ENCODE peak calls at places on chromosomes 6 and 20, in eight cellular contexts. One of them, this sample, is unnamed.
A peak's percentile ranks its signal among the peaks of the same experiment; 100 is the strongest.

GRCh38 chr6:119742188-119742803 is 392.7 kb upstream of the MAN1A1 start:
- DNase-seq in HCT116: peak; percentile 53
- DNase-seq in transverse colon: peak; percentile 65
- DNase-seq in endothelial cell of umbilical vein: peak; percentile 42
- DNase-seq in tibial nerve: peak; percentile 56
- DNase-seq in heart left ventricle: peak; percentile 70
- DNase-seq in adrenal gland: peak; percentile 73
- DNase-seq in A549: no peak
- DNase-seq in this sample: peak; percentile 66

GRCh38 chr6:13013681-13014550 is 297.3 kb downstream of the PHACTR1 start:
- DNase-seq in A549: no peak
- DNase-seq in endothelial cell of umbilical vein: peak; percentile 19
- DNase-seq in tibial nerve: no peak
- DNase-seq in heart left ventricle: peak; percentile 28
- DNase-seq in transverse colon: no peak
- DNase-seq in adrenal gland: no peak
- DNase-seq in HCT116: no peak
- DNase-seq in this sample: no peak

GRCh38 chr6:39416026-39416425 is 93.5 kb upstream of the KCNK16 start:
- DNase-seq in tibial nerve: no peak
- DNase-seq in A549: no peak
- DNase-seq in HCT116: no peak
- DNase-seq in transverse colon: no peak
- DNase-seq in endothelial cell of umbilical vein: no peak
- DNase-seq in heart left ventricle: no peak
- DNase-seq in adrenal gland: no peak
- DNase-seq in this sample: no peak

GRCh38 chr20:44692932-44693476 is 22.2 kb upstream of the CCN5 start:
- DNase-seq in endothelial cell of umbilical vein: peak; percentile 98
- DNase-seq in transverse colon: peak; percentile 22
- DNase-seq in tibial nerve: peak; percentile 71
- DNase-seq in A549: peak; percentile 92
- DNase-seq in heart left ventricle: peak; percentile 84
- DNase-seq in HCT116: peak; percentile 71
- DNase-seq in adrenal gland: peak; percentile 92
- DNase-seq in this sample: peak; percentile 28

GRCh38 chr6:20319520-20320357 is 81.9 kb upstream of the E2F3 start:
- DNase-seq in A549: no peak
- DNase-seq in transverse colon: peak; percentile 63
- DNase-seq in adrenal gland: peak; percentile 27
- DNase-seq in tibial nerve: no peak
- DNase-seq in heart left ventricle: peak; percentile 48
- DNase-seq in endothelial cell of umbilical vein: no peak
- DNase-seq in HCT116: no peak
- DNase-seq in this sample: no peak

GRCh38 chr20:50892394-50892793 is 38.8 kb downstream of the ADNP start:
- DNase-seq in tibial nerve: no peak
- DNase-seq in heart left ventricle: no peak
- DNase-seq in adrenal gland: no peak
- DNase-seq in transverse colon: no peak
- DNase-seq in A549: no peak
- DNase-seq in HCT116: no peak
- DNase-seq in endothelial cell of umbilical vein: no peak
- DNase-seq in this sample: no peak

GRCh38 chr6:158327216-158327615 is 15.0 kb downstream of the TULP4 start:
- DNase-seq in adrenal gland: no peak
- DNase-seq in transverse colon: no peak
- DNase-seq in heart left ventricle: no peak
- DNase-seq in endothelial cell of umbilical vein: peak; percentile 51
- DNase-seq in A549: no peak
- DNase-seq in tibial nerve: no peak
- DNase-seq in HCT116: no peak
- DNase-seq in this sample: no peak

GRCh38 chr6:18211338-18211737 is 53.0 kb downstream of the DEK start:
- DNase-seq in transverse colon: no peak
- DNase-seq in tibial nerve: no peak
- DNase-seq in HCT116: no peak
- DNase-seq in endothelial cell of umbilical vein: no peak
- DNase-seq in A549: no peak
- DNase-seq in heart left ventricle: no peak
- DNase-seq in adrenal gland: no peak
- DNase-seq in this sample: no peak

GRCh38 chr6:116564921-116565872 is 6.1 kb upstream of the RWDD1 start:
- DNase-seq in endothelial cell of umbilical vein: peak; percentile 17
- DNase-seq in tibial nerve: no peak
- DNase-seq in heart left ventricle: peak; percentile 42
- DNase-seq in adrenal gland: peak; percentile 13
- DNase-seq in HCT116: no peak
- DNase-seq in transverse colon: no peak
- DNase-seq in A549: no peak
- DNase-seq in this sample: peak; percentile 27

GRCh38 chr6:84762220-84762940 is 2.0 kb downstream of the TBX18 start:
- DNase-seq in adrenal gland: no peak
- DNase-seq in tibial nerve: peak; percentile 18
- DNase-seq in transverse colon: no peak
- DNase-seq in heart left ventricle: peak; percentile 55
- DNase-seq in endothelial cell of umbilical vein: peak; percentile 74
- DNase-seq in A549: peak; percentile 15
- DNase-seq in HCT116: no peak
- DNase-seq in this sample: no peak

GRCh38 chr6:105326216-105326615 is 76.7 kb downstream of the PREP start:
- DNase-seq in endothelial cell of umbilical vein: peak; percentile 76
- DNase-seq in tibial nerve: no peak
- DNase-seq in A549: no peak
- DNase-seq in HCT116: peak; percentile 56
- DNase-seq in adrenal gland: no peak
- DNase-seq in transverse colon: peak; percentile 29
- DNase-seq in heart left ventricle: no peak
- DNase-seq in this sample: peak; percentile 50

GRCh38 chr6:147201885-147202515 is 2.2 kb upstream of the STXBP5 start:
- DNase-seq in A549: peak; percentile 36
- DNase-seq in adrenal gland: peak; percentile 32
- DNase-seq in tibial nerve: no peak
- DNase-seq in heart left ventricle: no peak
- DNase-seq in endothelial cell of umbilical vein: no peak
- DNase-seq in HCT116: no peak
- DNase-seq in transverse colon: peak; percentile 21
- DNase-seq in this sample: peak; percentile 34

GRCh38 chr20:34222208-34222607 is 19.0 kb upstream of the ASIP start:
- DNase-seq in transverse colon: peak; percentile 13
- DNase-seq in adrenal gland: no peak
- DNase-seq in tibial nerve: no peak
- DNase-seq in heart left ventricle: no peak
- DNase-seq in HCT116: no peak
- DNase-seq in A549: no peak
- DNase-seq in endothelial cell of umbilical vein: no peak
- DNase-seq in this sample: no peak

GRCh38 chr6:78093861-78094360 is 441.1 kb downstream of the MEI4 start:
- DNase-seq in endothelial cell of umbilical vein: no peak
- DNase-seq in tibial nerve: no peak
- DNase-seq in HCT116: no peak
- DNase-seq in A549: no peak
- DNase-seq in heart left ventricle: no peak
- DNase-seq in transverse colon: no peak
- DNase-seq in adrenal gland: no peak
- DNase-seq in this sample: no peak

GRCh38 chr6:26045046-26045938 is 41.9 kb upstream of the HFE start:
- DNase-seq in endothelial cell of umbilical vein: peak; percentile 97
- DNase-seq in HCT116: no peak
- DNase-seq in A549: peak; percentile 55
- DNase-seq in tibial nerve: peak; percentile 64
- DNase-seq in heart left ventricle: peak; percentile 81
- DNase-seq in adrenal gland: peak; percentile 95
- DNase-seq in transverse colon: peak; percentile 80
- DNase-seq in this sample: peak; percentile 83

GRCh38 chr6:116730513-116730912 is 35.0 kb downstream of the FAM162B start:
- DNase-seq in transverse colon: no peak
- DNase-seq in heart left ventricle: no peak
- DNase-seq in tibial nerve: no peak
- DNase-seq in HCT116: no peak
- DNase-seq in adrenal gland: no peak
- DNase-seq in A549: no peak
- DNase-seq in endothelial cell of umbilical vein: no peak
- DNase-seq in this sample: no peak

GRCh38 chr20:1180949-1181348 is 3.8 kb downstream of the TMEM74B start:
- DNase-seq in tibial nerve: no peak
- DNase-seq in endothelial cell of umbilical vein: no peak
- DNase-seq in heart left ventricle: no peak
- DNase-seq in transverse colon: no peak
- DNase-seq in adrenal gland: no peak
- DNase-seq in A549: no peak
- DNase-seq in HCT116: no peak
- DNase-seq in this sample: no peak

DNA sequence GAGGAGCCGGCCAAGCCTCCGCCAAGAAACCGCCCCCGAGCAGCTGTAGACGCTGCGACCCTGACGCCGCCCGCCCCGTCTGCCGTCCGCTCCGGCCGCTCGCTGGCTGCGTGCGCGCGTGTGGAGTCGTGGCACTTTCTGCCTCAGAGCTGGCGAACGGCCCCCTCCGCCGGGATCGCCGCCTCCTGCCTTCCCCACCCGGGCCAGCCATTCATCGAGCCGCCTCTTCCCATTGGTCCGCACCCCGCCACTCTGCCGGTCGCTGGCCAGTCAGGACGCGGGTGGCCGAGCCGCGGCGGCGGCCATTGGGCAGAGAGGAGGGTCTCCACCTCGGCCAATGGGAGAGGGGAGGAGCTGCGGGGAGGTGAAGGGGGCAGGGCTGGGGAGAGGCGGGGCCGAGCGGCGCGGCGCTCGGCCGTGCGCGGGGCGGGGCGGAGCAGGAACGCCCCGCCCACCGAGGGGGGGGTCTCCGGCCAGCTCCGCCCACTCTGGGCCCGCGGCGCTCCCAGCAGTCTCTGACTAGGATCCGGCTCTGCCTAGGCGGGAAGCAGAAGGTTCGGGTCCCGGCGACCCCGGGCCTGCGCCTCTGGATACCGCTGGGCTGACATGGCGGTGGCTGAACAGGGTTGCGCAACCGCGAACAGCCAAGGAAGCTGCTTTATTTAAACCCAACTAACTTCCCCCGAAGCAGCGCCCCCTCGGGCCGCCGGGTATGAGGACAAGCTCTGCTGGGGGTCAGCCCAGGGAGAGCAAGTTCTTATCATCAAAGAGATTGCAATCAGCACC is at the start of gene RRBP1:
- DNase-seq in endothelial cell of umbilical vein: peak; percentile 98
- DNase-seq in transverse colon: peak; percentile 99
- DNase-seq in adrenal gland: peak; percentile 99
- DNase-seq in HCT116: peak; percentile 91
- DNase-seq in heart left ventricle: peak; percentile 99
- DNase-seq in tibial nerve: peak; percentile 96
- DNase-seq in A549: peak; percentile 99
- DNase-seq in this sample: peak; percentile 99
- TF ChIP-seq CTCF in endothelial cell of umbilical vein: peak; percentile 70
- TF ChIP-seq CTCF in transverse colon: peak; percentile 59
- TF ChIP-seq CTCF in adrenal gland: peak; percentile 64
- TF ChIP-seq CTCF in HCT116: peak; percentile 38
- TF ChIP-seq CTCF in heart left ventricle: peak; percentile 71
- TF ChIP-seq CTCF in tibial nerve: peak; percentile 81
- TF ChIP-seq CTCF in A549: peak; percentile 89
- TF ChIP-seq CTCF in this sample: no peak

GRCh38 chr20:31595654-31596411 is 9.3 kb upstream of the ID1 start:
- DNase-seq in heart left ventricle: peak; percentile 90
- DNase-seq in transverse colon: peak; percentile 86
- DNase-seq in HCT116: peak; percentile 57
- DNase-seq in endothelial cell of umbilical vein: peak; percentile 16
- DNase-seq in tibial nerve: peak; percentile 80
- DNase-seq in adrenal gland: peak; percentile 81
- DNase-seq in A549: peak; percentile 74
- DNase-seq in this sample: peak; percentile 96
- TF ChIP-seq POLR2A in heart left ventricle: no peak
- TF ChIP-seq POLR2A in transverse colon: peak; percentile 89
- TF ChIP-seq POLR2A in HCT116: peak; percentile 53
- TF ChIP-seq POLR2A in endothelial cell of umbilical vein: no peak
- TF ChIP-seq POLR2A in tibial nerve: no peak
- TF ChIP-seq POLR2A in adrenal gland: peak; percentile 23
- TF ChIP-seq POLR2A in A549: peak; percentile 42
- TF ChIP-seq POLR2A in this sample: peak; percentile 82

DNA sequence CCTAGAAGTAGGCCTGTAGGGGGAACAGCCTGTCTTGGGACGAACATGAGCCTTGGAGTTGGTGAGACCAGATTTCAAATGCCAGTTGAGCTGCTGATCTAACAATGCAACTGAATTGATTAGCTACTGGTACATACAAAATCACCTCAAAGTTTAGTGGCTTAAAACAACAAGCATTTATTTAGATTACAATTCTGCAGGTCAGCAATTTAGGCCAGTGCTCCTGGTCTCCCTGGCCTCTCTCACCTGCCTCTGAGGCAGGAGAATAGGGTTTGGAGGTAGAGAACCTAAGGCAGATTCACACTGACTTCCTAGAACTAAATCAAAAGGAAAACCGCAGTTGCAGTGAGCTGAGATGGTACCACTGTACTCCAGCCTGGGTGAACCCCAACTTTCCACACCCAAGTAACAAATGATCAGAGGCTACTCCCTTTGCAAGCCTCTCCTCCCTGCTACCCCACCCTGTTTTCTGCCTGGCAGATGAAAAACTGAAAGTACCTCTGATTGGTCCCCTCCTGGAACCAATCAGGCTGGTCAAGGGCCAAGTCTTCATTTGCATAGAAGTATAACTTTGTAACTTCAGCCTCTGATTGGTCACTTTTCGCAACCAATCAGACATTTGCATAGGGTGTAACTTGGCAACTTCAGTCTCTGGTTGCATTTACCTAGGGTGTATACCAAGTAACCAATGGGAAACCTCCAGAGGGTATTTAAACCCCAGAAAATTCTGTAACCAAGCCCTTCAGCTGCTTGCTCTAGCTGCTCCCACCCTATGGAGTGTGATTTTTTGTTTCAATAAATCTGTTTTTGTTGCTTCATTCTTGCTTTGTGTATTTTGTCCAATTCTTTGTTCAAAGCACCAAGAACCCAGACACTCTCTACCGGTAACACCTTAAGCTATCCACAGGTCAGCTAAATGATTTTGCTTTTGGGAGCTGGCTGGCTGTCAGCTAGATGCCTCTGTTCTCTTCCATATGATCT is 8.1 kb upstream of the UBR2 start:
- DNase-seq in transverse colon: peak; percentile 81
- DNase-seq in tibial nerve: no peak
- DNase-seq in heart left ventricle: no peak
- DNase-seq in A549: no peak
- DNase-seq in HCT116: peak; percentile 33
- DNase-seq in endothelial cell of umbilical vein: no peak
- DNase-seq in adrenal gland: no peak
- DNase-seq in this sample: no peak
- H3K4me1 ChIP-seq in transverse colon: peaks cover 13% of the 10 kb centered on the region
- H3K4me1 ChIP-seq in tibial nerve: no peaks in the 10 kb centered on the region
- H3K4me1 ChIP-seq in heart left ventricle: no peaks in the 10 kb centered on the region
- H3K4me1 ChIP-seq in A549: peaks cover 4% of the 10 kb centered on the region
- H3K4me1 ChIP-seq in HCT116: peaks cover 7% of the 10 kb centered on the region
- H3K4me1 ChIP-seq in endothelial cell of umbilical vein: no peaks in the 10 kb centered on the region
- H3K4me1 ChIP-seq in adrenal gland: peaks cover 5% of the 10 kb centered on the region
- H3K4me1 ChIP-seq in this sample: no peaks in the 10 kb centered on the region

DNA sequence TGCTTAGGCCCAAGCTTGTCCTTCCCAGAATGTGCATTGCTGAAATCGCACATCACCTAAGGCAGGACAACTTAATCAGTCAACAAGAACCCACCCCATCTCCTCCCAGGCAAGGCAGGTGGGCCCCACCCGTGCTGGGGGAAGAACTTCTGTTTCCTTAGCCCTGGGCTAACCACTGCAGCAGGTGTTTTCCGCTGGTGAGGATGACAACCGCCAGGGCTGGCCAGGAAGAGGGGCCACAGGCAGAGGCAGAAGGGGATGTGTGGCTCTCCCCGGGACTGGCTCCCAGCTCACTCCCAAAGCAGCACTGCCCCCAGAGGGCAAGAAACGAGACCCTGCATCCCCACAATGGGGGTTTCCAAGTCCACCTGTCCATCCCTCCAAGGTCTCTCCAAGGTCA is 168.4 kb upstream of the CST7 start:
- DNase-seq in adrenal gland: no peak
- DNase-seq in A549: no peak
- DNase-seq in transverse colon: no peak
- DNase-seq in endothelial cell of umbilical vein: no peak
- DNase-seq in HCT116: no peak
- DNase-seq in heart left ventricle: no peak
- DNase-seq in tibial nerve: no peak
- DNase-seq in this sample: no peak
- TF ChIP-seq CTCF in adrenal gland: no peak
- TF ChIP-seq CTCF in A549: no peak
- TF ChIP-seq CTCF in transverse colon: no peak
- TF ChIP-seq CTCF in endothelial cell of umbilical vein: no peak
- TF ChIP-seq CTCF in HCT116: no peak
- TF ChIP-seq CTCF in heart left ventricle: no peak
- TF ChIP-seq CTCF in tibial nerve: no peak
- TF ChIP-seq CTCF in this sample: no peak

This sample was measured in thyroid gland.